ENCODE peak calls at places on chromosomes 2 and 18, in nine cellular contexts. R is sciatic nerve, E is mesendoderm, Y is Right ventricle myocardium superior, M is H9, C is T-helper 9 cell, S is ELR, X is NCI-H1105 treated with DMSO at 0.1 percent for 48 hours, W is HTR-8/SVneo. Z is an unnamed sample.
A peak's percentile ranks its signal among the peaks of the same experiment; 100 is the strongest.

GRCh38 chr2:9027884-9028283 is 24.4 kb upstream of the MBOAT2 start:
- DNase-seq in C (no peak), W (no peak), S (no peak), E (no peak), X (no peak), Y (no peak), M (no peak), R (no peak), Z (no peak)

GRCh38 chr18:76410660-76411417 is 84.2 kb downstream of the ZNF516 start:
- DNase-seq in X (no peak), E (no peak), Y (no peak), M (peak; percentile 5), R (no peak), W (no peak), C (no peak), S (no peak), Z (no peak)

GRCh38 chr18:53946561-53946960 is 277.9 kb downstream of the MBD2 start:
- DNase-seq in C (no peak), X (no peak), M (no peak), W (no peak), Y (no peak), S (no peak), E (no peak), R (no peak), Z (peak; percentile 32)

GRCh38 chr2:15844099-15844801 is 96.1 kb upstream of the MYCN start:
- DNase-seq in X (no peak), C (no peak), W (no peak), S (no peak), R (no peak), M (no peak), Y (no peak), E (peak; percentile 11), Z (no peak)

GRCh38 chr2:174614261-174614660 is 16.7 kb upstream of the WIPF1 start:
- DNase-seq in M (no peak), C (no peak), X (no peak), Y (no peak), R (no peak), E (peak; percentile 79), W (peak; percentile 14), S (peak; percentile 88), Z (peak; percentile 92)

GRCh38 chr18:46369323-46369722 is 265.1 kb downstream of the HAUS1 start:
- DNase-seq in R (no peak), E (peak; percentile 87), S (peak; percentile 27), C (no peak), X (no peak), W (peak; percentile 8), Y (no peak), M (peak; percentile 55), Z (no peak)

GRCh38 chr2:168002021-168002553 is 245.3 kb downstream of the STK39 start:
- DNase-seq in W (no peak), M (no peak), S (peak; percentile 63), R (no peak), X (no peak), C (no peak), Y (no peak), E (no peak), Z (peak; percentile 59)

GRCh38 chr2:210199186-210199765 is 26.0 kb downstream of the ACADL start:
- DNase-seq in C (no peak), X (peak; percentile 20), E (peak; percentile 19), Y (no peak), S (peak; percentile 53), M (no peak), R (no peak), W (peak; percentile 5), Z (peak; percentile 49)

GRCh38 chr2:195820867-195821565 is 164.0 kb downstream of the SLC39A10 start:
- DNase-seq in S (no peak), M (no peak), X (no peak), E (no peak), C (no peak), R (no peak), W (no peak), Y (no peak), Z (peak; percentile 16)

GRCh38 chr2:69642709-69643601 is 584 bp downstream of the AAK1 start:
- DNase-seq in X (peak; percentile 54), S (peak; percentile 92), R (peak; percentile 79), Y (peak; percentile 67), M (peak; percentile 53), C (peak; percentile 34), W (peak; percentile 58), E (peak; percentile 82), Z (peak; percentile 90)

GRCh38 chr18:47997338-47997780 is 66.9 kb upstream of the SMAD2 start:
- DNase-seq in M (peak; percentile 81), X (no peak), Y (no peak), R (no peak), E (peak; percentile 80), C (no peak), W (no peak), S (peak; percentile 38), Z (no peak)

GRCh38 chr18:1848716-1849115 is 722.6 kb downstream of the METTL4 start:
- DNase-seq in E (no peak), R (no peak), W (no peak), S (peak; percentile 1), C (no peak), Y (no peak), M (no peak), X (no peak), Z (no peak)

GRCh38 chr2:85246348-85246747 is 81.4 kb downstream of the TGOLN2 start:
- DNase-seq in E (no peak), M (no peak), W (no peak), X (no peak), S (no peak), Y (no peak), C (no peak), R (no peak), Z (peak; percentile 38)

GRCh38 chr2:154697422-154698237 is 865 bp upstream of the KCNJ3 start:
- DNase-seq in W (no peak), X (peak; percentile 67), Y (peak; percentile 38), E (peak; percentile 70), S (no peak), M (peak; percentile 62), C (no peak), R (no peak), Z (no peak)

GRCh38 chr2:12325806-12326205 is 390.9 kb upstream of the TRIB2 start:
- DNase-seq in M (peak; percentile 29), Y (no peak), X (no peak), C (no peak), R (no peak), W (peak; percentile 57), E (peak; percentile 58), S (peak; percentile 81), Z (no peak)

Z was measured in GM23248.